ENCODE peak calls at places on chromosomes 4 and X, in five cellular contexts. B is EL, K is EH, E is upper lobe of left lung, H is hepatocyte. W is an unnamed sample.

GRCh38 chr4:185847352-185848078 is 35.5 kb upstream of the SORBS2 start:
- DNase-seq in E (no peak), B (peak; percentile 93), H (peak; percentile 60), K (peak; percentile 93), W (no peak)

GRCh38 chr4:172996571-172997216 is 171.9 kb upstream of the GALNT7 start:
- DNase-seq in K (peak; percentile 55), H (peak; percentile 51), B (peak; percentile 54), E (no peak), W (no peak)

GRCh38 chr4:95638920-95639501 is 90.2 kb upstream of the UNC5C start:
- DNase-seq in B (no peak), E (no peak), K (no peak), H (no peak), W (no peak)

GRCh38 chrX:36436286-36436860 is 516.8 kb downstream of the CFAP47 start:
- DNase-seq in E (no peak), H (no peak), B (peak; percentile 22), K (no peak), W (no peak)

GRCh38 chr4:107835409-107835808 is 10.7 kb downstream of the SGMS2 start:
- DNase-seq in E (no peak), B (no peak), H (no peak), K (peak; percentile 58), W (no peak)

GRCh38 chrX:153970398-153971123 is 1.1 kb downstream of the HCFC1 start:
- DNase-seq in H (peak; percentile 68), K (peak; percentile 80), E (peak; percentile 82), B (peak; percentile 71), W (no peak)

GRCh38 chrX:42085836-42086235 is 162.5 kb upstream of the CASK start:
- DNase-seq in K (no peak), E (no peak), H (peak; percentile 10), B (no peak), W (no peak)

GRCh38 chr4:174358823-174359222 is 75.1 kb downstream of the CEP44 start:
- DNase-seq in K (peak; percentile 25), B (peak; percentile 32), H (no peak), E (no peak), W (no peak)

GRCh38 chrX:107135076-107135964 is 16.7 kb upstream of the RBM41 start:
- DNase-seq in B (peak; percentile 43), H (no peak), K (peak; percentile 43), E (no peak), W (no peak)

GRCh38 chr4:185839204-185839712 is 27.3 kb upstream of the SORBS2 start:
- DNase-seq in B (peak; percentile 96), E (no peak), K (peak; percentile 98), H (peak; percentile 83), W (no peak)

GRCh38 chr4:138669479-138670165 is 346.0 kb upstream of the NOCT start:
- DNase-seq in K (peak; percentile 65), B (peak; percentile 72), E (no peak), H (no peak), W (no peak)

GRCh38 chr4:182338059-182338458 is 94.9 kb downstream of the TENM3 start:
- DNase-seq in B (no peak), H (no peak), K (peak; percentile 8), E (no peak), W (no peak)

GRCh38 chrX:39821011-39821708 is 276.6 kb downstream of the BCOR start:
- DNase-seq in E (peak; percentile 84), K (peak; percentile 31), B (peak; percentile 25), H (peak; percentile 73), W (peak; percentile 45)

GRCh38 chr4:181278941-181279340 is 964.3 kb upstream of the TENM3 start:
- DNase-seq in E (no peak), K (no peak), B (no peak), H (no peak), W (no peak)

GRCh38 chr4:1336079-1336478 is 10.9 kb upstream of the UVSSA start:
- DNase-seq in E (no peak), H (no peak), K (peak; percentile 22), B (no peak), W (no peak)

GRCh38 chr4:151287409-151287808 is 10.4 kb downstream of the PRSS48 start:
- DNase-seq in E (no peak), H (no peak), K (peak; percentile 34), B (no peak), W (no peak)

GRCh38 chr4:79913581-79913980 is 159.4 kb downstream of the ANTXR2 start:
- DNase-seq in E (no peak), B (peak; percentile 58), K (peak; percentile 73), H (no peak), W (no peak)

GRCh38 chr4:182144621-182145359 is 98.4 kb upstream of the TENM3 start:
- DNase-seq in B (no peak), E (peak; percentile 86), K (peak; percentile 38), H (peak; percentile 75), W (peak; percentile 57)